ENCODE peak calls at places on chromosome 4, in eight cellular contexts. L, N, H, Z, M, B, C and P are unnamed samples. For H3K9me3 and H3K4me1, the result is how much of the 10 kb centered on the place peaks cover.

GRCh38 chr4:185143596-185143969 is 517 bp downstream of the SLC25A4 start:
- DNase-seq in L (peak), N (no peak), H (peak), Z (peak), M (peak), B (peak), C (peak), P (peak)

GRCh38 chr4:24675723-24676122 is 91.4 kb upstream of the DHX15 start:
- DNase-seq in L (no peak), N (no peak), H (no peak), Z (no peak), M (no peak), B (no peak), C (no peak), P (no peak)

GRCh38 chr4:80307774-80308465 is 27.6 kb upstream of the CFAP299 start:
- DNase-seq in L (no peak), N (no peak), H (no peak), Z (peak), M (no peak), B (no peak), C (no peak), P (no peak)

GRCh38 chr4:69800599-69800998 is 40.2 kb upstream of the SULT1B1 start:
- DNase-seq in L (no peak), N (no peak), H (no peak), Z (no peak), M (no peak), B (no peak), C (no peak), P (no peak)

GRCh38 chr4:65393078-65393477 is 277.2 kb downstream of the EPHA5 start:
- DNase-seq in L (no peak), N (no peak), H (no peak), Z (no peak), M (no peak), B (no peak), C (no peak), P (no peak)

GRCh38 chr4:74206088-74206826 is 48.3 kb downstream of the MTHFD2L start:
- DNase-seq in L (no peak), N (no peak), H (no peak), Z (no peak), M (no peak), B (no peak), C (no peak), P (no peak)

GRCh38 chr4:68383115-68383514 is 33.2 kb upstream of the YTHDC1 start:
- DNase-seq in L (peak), N (no peak), H (no peak), Z (no peak), M (no peak), B (no peak), C (no peak), P (no peak)

GRCh38 chr4:167524091-167524490 is 289.8 kb upstream of the SPOCK3 start:
- DNase-seq in L (no peak), N (no peak), H (no peak), Z (no peak), M (no peak), B (no peak), C (no peak), P (no peak)

GRCh38 chr4:186724861-186725419 is 1.3 kb upstream of the FAT1 start:
- DNase-seq in L (no peak), N (no peak), H (no peak), Z (peak), M (no peak), B (peak), C (peak), P (no peak)

GRCh38 chr4:126772662-126773061 is 860.1 kb upstream of the INTU start:
- DNase-seq in L (no peak), N (no peak), H (no peak), Z (no peak), M (no peak), B (no peak), C (no peak), P (no peak)

GRCh38 chr4:46698891-46699290 is 210.2 kb downstream of the COX7B2 start:
- DNase-seq in L (no peak), N (no peak), H (no peak), Z (no peak), M (no peak), B (no peak), C (no peak), P (no peak)

GRCh38 chr4:7428261-7429068 is 6.3 kb downstream of the PSAPL1 start:
- DNase-seq in L (no peak), N (no peak), H (no peak), Z (no peak), M (peak), B (no peak), C (peak), P (no peak)

GRCh38 chr4:47451657-47452056 is 11.8 kb downstream of the COMMD8 start:
- DNase-seq in L (no peak), N (no peak), H (no peak), Z (no peak), M (no peak), B (no peak), C (no peak), P (no peak)

GRCh38 chr4:48379587-48380140 is 38.3 kb downstream of the SLAIN2 start:
- DNase-seq in L (no peak), N (no peak), H (no peak), Z (no peak), M (no peak), B (no peak), C (no peak), P (no peak)

GRCh38 chr4:8647094-8647570 is 54.6 kb downstream of the CPZ start:
- DNase-seq in L (no peak), N (no peak), H (no peak), Z (no peak), M (peak), B (no peak), C (no peak), P (no peak)

GRCh38 chr4:2142630-2143427 is 83.7 kb downstream of the NAT8L start:
- DNase-seq in L (no peak), N (no peak), H (no peak), Z (no peak), M (no peak), B (no peak), C (no peak), P (no peak)

GRCh38 chr4:13555325-13555724 is 11.0 kb upstream of the NKX3-2 start:
- DNase-seq in L (no peak), N (no peak), H (no peak), Z (no peak), M (no peak), B (no peak), C (no peak), P (no peak)

GRCh38 chr4:137430171-137430570 is 102.1 kb downstream of the PCDH18 start:
- DNase-seq in L (no peak), N (no peak), H (no peak), Z (no peak), M (no peak), B (no peak), C (no peak), P (no peak)

GRCh38 chr4:30330894-30331652 is 389.1 kb upstream of the PCDH7 start:
- DNase-seq in L (no peak), N (no peak), H (no peak), Z (no peak), M (no peak), B (no peak), C (no peak), P (no peak)

GRCh38 chr4:19399001-19399400 is 852.7 kb upstream of the SLIT2 start:
- DNase-seq in L (no peak), N (no peak), H (no peak), Z (no peak), M (no peak), B (no peak), C (no peak), P (no peak)

GRCh38 chr4:101527186-101527585 is 179.9 kb upstream of the PPP3CA start:
- DNase-seq in L (no peak), N (no peak), H (no peak), Z (no peak), M (no peak), B (no peak), C (no peak), P (no peak)

GRCh38 chr4:123653211-123653610 is 256.6 kb downstream of the SPRY1 start:
- DNase-seq in L (no peak), N (no peak), H (no peak), Z (no peak), M (no peak), B (no peak), C (no peak), P (no peak)

GRCh38 chr4:177023951-177024350 is 231.2 kb upstream of the VEGFC start:
- DNase-seq in L (no peak), N (no peak), H (no peak), Z (no peak), M (no peak), B (no peak), C (no peak), P (no peak)

GRCh38 chr4:100208964-100209363 is 18.7 kb upstream of the DDIT4L start:
- DNase-seq in L (no peak), N (no peak), H (no peak), Z (no peak), M (no peak), B (peak), C (no peak), P (no peak)

GRCh38 chr4:47913328-47913727 is 1.1 kb downstream of the NFXL1 start:
- DNase-seq in L (peak), N (no peak), H (no peak), Z (peak), M (no peak), B (no peak), C (no peak), P (no peak)

GRCh38 chr4:74038161-74039064 is at the start of gene CXCL3:
- DNase-seq in L (no peak), N (no peak), H (peak), Z (peak), M (peak), B (peak), C (peak), P (peak)

DNA sequence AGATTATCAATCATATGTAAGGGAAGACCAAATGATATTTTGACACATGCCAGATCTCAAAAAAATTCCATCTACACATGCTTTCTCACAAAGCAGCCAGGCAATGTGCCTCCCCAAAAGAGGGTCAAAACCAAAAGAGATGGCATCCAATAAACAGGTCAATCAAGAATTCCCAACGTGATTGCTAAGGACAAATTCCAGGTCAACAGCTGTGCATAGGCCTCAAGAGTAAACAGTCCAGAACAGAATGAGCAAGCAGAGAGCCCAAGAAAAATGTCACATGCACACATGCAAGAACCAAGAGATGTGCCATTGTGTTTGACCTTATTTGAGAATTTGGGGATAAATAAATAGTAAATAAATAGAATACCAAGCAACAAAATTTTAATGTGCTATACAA is 136.7 kb downstream of the APBB2 start:
- DNase-seq in L (peak), N (no peak), H (no peak), Z (no peak), M (no peak), B (no peak), C (no peak), P (no peak)
- TF ChIP-seq POLR2A in L (no peak), N (no peak), H (no peak), Z (no peak), M (no peak), B (no peak), C (no peak), P (no peak)

DNA sequence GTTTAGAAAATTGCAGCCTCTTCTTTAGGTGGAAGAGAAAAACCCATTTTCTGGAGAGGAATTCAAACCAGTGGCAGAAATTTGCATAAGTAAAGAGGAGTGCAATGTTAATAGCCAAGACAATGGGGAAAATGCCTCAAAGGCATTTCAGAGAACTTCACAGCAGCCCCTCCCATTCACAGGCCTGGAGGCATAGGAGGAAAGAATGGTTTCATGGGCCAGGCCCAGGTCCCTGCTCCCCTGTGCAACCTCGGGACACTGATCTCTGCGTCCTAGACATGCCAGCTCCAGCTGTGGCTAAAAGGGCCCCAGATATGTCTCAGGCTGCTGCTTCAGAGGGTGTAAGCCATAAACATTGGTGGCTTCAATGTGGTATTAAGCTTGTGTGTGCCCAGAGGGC is 161.8 kb upstream of the CENPE start:
- DNase-seq in L (no peak), N (no peak), H (no peak), Z (no peak), M (no peak), B (no peak), C (no peak), P (no peak)
- H3K9me3 ChIP-seq in L (under half), N (under half), H (under half), Z (under half), M (under half), B (under half), C (under half), P (under half)

GRCh38 chr4:156958276-156959074 is 13.1 kb downstream of the PDGFC start:
- DNase-seq in L (no peak), N (no peak), H (no peak), Z (no peak), M (no peak), B (no peak), C (no peak), P (no peak)
- H3K4me1 ChIP-seq in L (under half), N (under half), H (half or more), Z (under half), M (under half), B (under half), C (under half), P (under half)

GRCh38 chr4:147829401-147830101 is 97.7 kb downstream of the ARHGAP10 start:
- DNase-seq in L (no peak), N (no peak), H (peak), Z (peak), M (no peak), B (no peak), C (peak), P (no peak)
- TF ChIP-seq POLR2A in L (no peak), N (no peak), H (no peak), Z (peak), M (no peak), B (no peak), C (no peak), P (no peak)

DNA sequence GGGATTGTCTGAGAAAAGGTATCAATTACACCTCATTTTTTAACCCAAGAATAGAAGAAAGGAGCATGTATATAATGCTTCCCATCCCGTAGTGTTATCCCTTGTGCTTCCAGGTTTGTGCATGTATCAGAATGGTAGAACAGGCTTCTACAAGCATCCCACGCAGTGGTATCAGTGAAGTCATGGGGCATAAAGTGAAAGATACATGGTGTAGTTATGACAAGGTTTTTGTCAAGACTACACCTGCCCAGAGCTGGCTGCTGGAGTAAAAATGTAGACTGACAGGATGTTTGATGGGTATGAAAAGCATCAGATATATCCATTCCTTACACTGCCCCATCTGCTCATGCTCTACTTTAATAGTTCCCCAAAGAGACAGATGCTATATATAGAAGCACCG is 9.5 kb downstream of the TLR1 start:
- DNase-seq in L (no peak), N (no peak), H (no peak), Z (no peak), M (no peak), B (no peak), C (no peak), P (no peak)
- H3K9me3 ChIP-seq in L (under half), N (under half), H (under half), Z (under half), M (half or more), B (under half), C (under half), P (under half)

DNA sequence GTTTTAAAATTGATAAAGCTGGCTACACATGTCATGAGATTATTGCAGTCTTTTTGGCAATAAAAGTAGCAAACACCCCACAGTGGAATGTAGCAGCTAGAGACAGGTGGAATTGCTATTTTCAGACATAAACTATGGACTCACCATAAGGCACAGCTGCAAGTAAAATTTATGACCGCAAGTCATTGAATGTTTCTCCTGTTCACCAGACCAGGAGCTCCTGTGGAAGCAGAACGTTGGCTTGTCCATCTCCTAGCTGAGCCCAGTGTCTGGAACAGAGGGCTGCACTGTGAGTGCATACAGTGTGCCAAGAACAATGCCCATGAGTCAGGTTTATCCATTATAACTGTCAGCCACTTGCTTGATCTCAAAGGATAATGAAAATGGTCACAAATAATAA is 538.2 kb downstream of the INPP4B start:
- DNase-seq in L (no peak), N (no peak), H (no peak), Z (no peak), M (no peak), B (no peak), C (no peak), P (no peak)
- H3K4me1 ChIP-seq in L (under half), N (under half), H (under half), Z (under half), M (under half), B (under half), C (under half), P (under half)

GRCh38 chr4:173522160-173522873 is 7.7 kb downstream of the HAND2 start:
- DNase-seq in L (no peak), N (no peak), H (no peak), Z (peak), M (peak), B (no peak), C (peak), P (no peak)
- TF ChIP-seq POLR2A in L (no peak), N (no peak), H (no peak), Z (no peak), M (no peak), B (no peak), C (peak), P (no peak)

GRCh38 chr4:38800366-38800765 is 4.2 kb downstream of the TLR1 start:
- DNase-seq in L (no peak), N (no peak), H (no peak), Z (no peak), M (no peak), B (no peak), C (no peak), P (no peak)
- H3K9me3 ChIP-seq in L (under half), N (under half), H (under half), Z (under half), M (half or more), B (under half), C (under half), P (under half)

GRCh38 chr4:76187152-76187551 is 26.5 kb downstream of the SCARB2 start:
- DNase-seq in L (no peak), N (no peak), H (no peak), Z (no peak), M (no peak), B (no peak), C (no peak), P (no peak)
- H3K4me1 ChIP-seq in L (under half), N (under half), H (under half), Z (under half), M (under half), B (under half), C (under half), P (under half)

DNA sequence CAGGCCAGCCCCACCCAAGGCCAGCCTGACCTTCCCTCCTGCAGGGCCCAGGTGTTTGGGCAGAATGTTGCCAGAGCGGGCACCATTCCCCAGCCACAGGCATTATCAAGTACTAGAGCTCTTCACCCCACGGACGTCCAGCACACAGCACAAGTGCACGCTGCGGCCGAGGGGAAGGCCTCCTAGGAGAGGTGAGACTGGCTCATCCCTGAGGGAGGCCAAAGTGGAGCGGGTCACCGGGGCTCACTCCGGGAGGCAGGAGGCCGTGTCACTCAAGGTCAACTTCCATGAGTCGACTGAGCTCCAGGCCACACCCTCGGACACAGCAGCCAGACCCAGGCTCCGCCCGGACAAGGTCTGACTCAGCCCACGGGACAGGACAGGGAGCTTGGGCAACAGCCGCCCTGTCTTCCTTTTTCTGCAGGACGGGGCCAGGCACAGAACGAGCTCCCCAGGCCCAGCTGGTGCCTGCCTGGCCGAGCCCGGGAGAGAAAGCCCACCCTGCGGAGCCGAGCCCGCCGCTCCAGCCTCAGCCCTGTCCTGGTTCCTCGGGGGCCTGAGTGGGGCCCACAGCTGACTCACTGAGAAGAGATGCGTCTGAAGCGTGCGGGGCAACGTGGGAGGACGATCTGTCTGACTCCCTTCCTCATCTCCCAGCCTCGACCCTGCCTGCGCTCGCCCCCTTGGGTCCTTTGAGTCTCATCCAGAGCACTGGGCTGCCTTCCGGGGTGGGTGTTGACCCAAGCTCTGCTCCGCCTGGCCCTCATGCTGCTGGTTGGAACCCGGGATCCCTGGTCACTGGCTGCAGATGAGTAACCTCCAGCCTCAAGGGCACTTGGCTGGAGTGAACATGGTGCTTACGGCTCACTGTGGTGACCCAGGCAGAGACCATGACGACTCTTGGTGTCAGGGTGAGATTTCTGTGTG is 1.6 kb downstream of the SLC49A3 start:
- DNase-seq in L (peak), N (peak), H (peak), Z (peak), M (peak), B (peak), C (no peak), P (peak)
- TF ChIP-seq POLR2A in L (peak), N (no peak), H (peak), Z (peak), M (no peak), B (peak), C (no peak), P (peak)